ENCODE peak calls at places on chromosome 6, in six cellular contexts. One of them, this sample, is unnamed. For H3K79me2, the result is how much of the 10 kb centered on the place peaks cover.

GRCh38 chr6:17393335-17394191 is at the start of gene CAP2:
- DNase-seq in GM23338: peak
- DNase-seq in neural progenitor cell: peak
- DNase-seq in GM23248: peak
- DNase-seq in hepatocyte: peak
- DNase-seq in OCI-LY7: no peak
- DNase-seq in this sample: peak

GRCh38 chr6:85568411-85568810 is 25.2 kb downstream of the SNX14 start:
- DNase-seq in GM23338: no peak
- DNase-seq in neural progenitor cell: no peak
- DNase-seq in GM23248: no peak
- DNase-seq in hepatocyte: no peak
- DNase-seq in OCI-LY7: no peak
- DNase-seq in this sample: no peak

GRCh38 chr6:92196320-92196719 is 1223.0 kb downstream of the EPHA7 start:
- DNase-seq in GM23338: no peak
- DNase-seq in neural progenitor cell: no peak
- DNase-seq in GM23248: no peak
- DNase-seq in hepatocyte: no peak
- DNase-seq in OCI-LY7: no peak
- DNase-seq in this sample: no peak

GRCh38 chr6:109872968-109873545 is 105.1 kb upstream of the GPR6 start:
- DNase-seq in GM23338: no peak
- DNase-seq in neural progenitor cell: no peak
- DNase-seq in GM23248: no peak
- DNase-seq in hepatocyte: no peak
- DNase-seq in OCI-LY7: no peak
- DNase-seq in this sample: no peak

GRCh38 chr6:108872001-108872974 is 24.1 kb downstream of the ARMC2 start:
- DNase-seq in GM23338: peak
- DNase-seq in neural progenitor cell: peak
- DNase-seq in GM23248: no peak
- DNase-seq in hepatocyte: no peak
- DNase-seq in OCI-LY7: peak
- DNase-seq in this sample: no peak

GRCh38 chr6:5958948-5959347 is 47.8 kb downstream of the NRN1 start:
- DNase-seq in GM23338: peak
- DNase-seq in neural progenitor cell: peak
- DNase-seq in GM23248: no peak
- DNase-seq in hepatocyte: no peak
- DNase-seq in OCI-LY7: no peak
- DNase-seq in this sample: no peak

GRCh38 chr6:149473080-149474052 is 11.4 kb downstream of the ZC3H12D start:
- DNase-seq in GM23338: no peak
- DNase-seq in neural progenitor cell: peak
- DNase-seq in GM23248: no peak
- DNase-seq in hepatocyte: no peak
- DNase-seq in OCI-LY7: peak
- DNase-seq in this sample: no peak

GRCh38 chr6:43428874-43429273 is 1.5 kb downstream of the ABCC10 start:
- DNase-seq in GM23338: no peak
- DNase-seq in neural progenitor cell: no peak
- DNase-seq in GM23248: peak
- DNase-seq in hepatocyte: no peak
- DNase-seq in OCI-LY7: peak
- DNase-seq in this sample: no peak

GRCh38 chr6:147043994-147044477 is 160.2 kb upstream of the STXBP5 start:
- DNase-seq in GM23338: no peak
- DNase-seq in neural progenitor cell: no peak
- DNase-seq in GM23248: no peak
- DNase-seq in hepatocyte: no peak
- DNase-seq in OCI-LY7: no peak
- DNase-seq in this sample: no peak

GRCh38 chr6:29967379-29968010 is 25.2 kb downstream of the HLA-A start:
- DNase-seq in GM23338: no peak
- DNase-seq in neural progenitor cell: peak
- DNase-seq in GM23248: peak
- DNase-seq in hepatocyte: peak
- DNase-seq in OCI-LY7: peak
- DNase-seq in this sample: peak

GRCh38 chr6:102631921-102632320 is 1238.4 kb downstream of the GRIK2 start:
- DNase-seq in GM23338: no peak
- DNase-seq in neural progenitor cell: no peak
- DNase-seq in GM23248: no peak
- DNase-seq in hepatocyte: no peak
- DNase-seq in OCI-LY7: no peak
- DNase-seq in this sample: no peak

GRCh38 chr6:123821112-123821511 is 17.4 kb downstream of the NKAIN2 start:
- DNase-seq in GM23338: no peak
- DNase-seq in neural progenitor cell: no peak
- DNase-seq in GM23248: no peak
- DNase-seq in hepatocyte: no peak
- DNase-seq in OCI-LY7: no peak
- DNase-seq in this sample: no peak

GRCh38 chr6:87151786-87152527 is 3.4 kb upstream of the ZNF292 start:
- DNase-seq in GM23338: peak
- DNase-seq in neural progenitor cell: peak
- DNase-seq in GM23248: peak
- DNase-seq in hepatocyte: peak
- DNase-seq in OCI-LY7: peak
- DNase-seq in this sample: peak

GRCh38 chr6:159252955-159253508 is 83.8 kb downstream of the FNDC1 start:
- DNase-seq in GM23338: peak
- DNase-seq in neural progenitor cell: peak
- DNase-seq in GM23248: peak
- DNase-seq in hepatocyte: peak
- DNase-seq in OCI-LY7: peak
- DNase-seq in this sample: peak

GRCh38 chr6:147507162-147508072 is 1.1 kb upstream of the SAMD5 start:
- DNase-seq in GM23338: peak
- DNase-seq in neural progenitor cell: peak
- DNase-seq in GM23248: peak
- DNase-seq in hepatocyte: peak
- DNase-seq in OCI-LY7: no peak
- DNase-seq in this sample: peak

GRCh38 chr6:116087437-116088027 is 13.1 kb upstream of the NT5DC1 start:
- DNase-seq in GM23338: no peak
- DNase-seq in neural progenitor cell: no peak
- DNase-seq in GM23248: peak
- DNase-seq in hepatocyte: peak
- DNase-seq in OCI-LY7: no peak
- DNase-seq in this sample: peak

GRCh38 chr6:155152211-155153076 is 111.4 kb upstream of the CLDN20 start:
- DNase-seq in GM23338: peak
- DNase-seq in neural progenitor cell: peak
- DNase-seq in GM23248: no peak
- DNase-seq in hepatocyte: no peak
- DNase-seq in OCI-LY7: peak
- DNase-seq in this sample: no peak

GRCh38 chr6:161444464-161444863 is 170.6 kb upstream of the AGPAT4 start:
- DNase-seq in GM23338: peak
- DNase-seq in neural progenitor cell: peak
- DNase-seq in GM23248: peak
- DNase-seq in hepatocyte: no peak
- DNase-seq in OCI-LY7: no peak
- DNase-seq in this sample: no peak

GRCh38 chr6:72787521-72788031 is 165.7 kb downstream of the KCNQ5 start:
- DNase-seq in GM23338: peak
- DNase-seq in neural progenitor cell: peak
- DNase-seq in GM23248: peak
- DNase-seq in hepatocyte: peak
- DNase-seq in OCI-LY7: no peak
- DNase-seq in this sample: peak

GRCh38 chr6:6256881-6257280 is 63.6 kb downstream of the F13A1 start:
- DNase-seq in GM23338: peak
- DNase-seq in neural progenitor cell: peak
- DNase-seq in GM23248: no peak
- DNase-seq in hepatocyte: no peak
- DNase-seq in OCI-LY7: no peak
- DNase-seq in this sample: no peak

GRCh38 chr6:99711925-99712324 is 105.3 kb downstream of the PRDM13 start:
- DNase-seq in GM23338: no peak
- DNase-seq in neural progenitor cell: no peak
- DNase-seq in GM23248: no peak
- DNase-seq in hepatocyte: no peak
- DNase-seq in OCI-LY7: no peak
- DNase-seq in this sample: no peak

GRCh38 chr6:10381133-10381829 is 33.6 kb downstream of the TFAP2A start:
- DNase-seq in GM23338: peak
- DNase-seq in neural progenitor cell: peak
- DNase-seq in GM23248: no peak
- DNase-seq in hepatocyte: peak
- DNase-seq in OCI-LY7: no peak
- DNase-seq in this sample: no peak

GRCh38 chr6:24858154-24858801 is 59.6 kb upstream of the ARMH2 start:
- DNase-seq in GM23338: no peak
- DNase-seq in neural progenitor cell: no peak
- DNase-seq in GM23248: peak
- DNase-seq in hepatocyte: no peak
- DNase-seq in OCI-LY7: peak
- DNase-seq in this sample: peak

GRCh38 chr6:72850469-72850868 is 228.6 kb downstream of the KCNQ5 start:
- DNase-seq in GM23338: no peak
- DNase-seq in neural progenitor cell: no peak
- DNase-seq in GM23248: no peak
- DNase-seq in hepatocyte: no peak
- DNase-seq in OCI-LY7: no peak
- DNase-seq in this sample: no peak

GRCh38 chr6:28866342-28867077 is 57.3 kb downstream of the TRIM27 start:
- DNase-seq in GM23338: peak
- DNase-seq in neural progenitor cell: peak
- DNase-seq in GM23248: peak
- DNase-seq in hepatocyte: peak
- DNase-seq in OCI-LY7: peak
- DNase-seq in this sample: peak

GRCh38 chr6:147077251-147077650 is 127.0 kb upstream of the STXBP5 start:
- DNase-seq in GM23338: no peak
- DNase-seq in neural progenitor cell: no peak
- DNase-seq in GM23248: no peak
- DNase-seq in hepatocyte: no peak
- DNase-seq in OCI-LY7: no peak
- DNase-seq in this sample: no peak

GRCh38 chr6:46756469-46757205 is 9.9 kb downstream of the ANKRD66 start:
- DNase-seq in GM23338: peak
- DNase-seq in neural progenitor cell: peak
- DNase-seq in GM23248: no peak
- DNase-seq in hepatocyte: no peak
- DNase-seq in OCI-LY7: no peak
- DNase-seq in this sample: peak

GRCh38 chr6:168037856-168038255 is 40.4 kb downstream of the KIF25 start:
- DNase-seq in GM23338: no peak
- DNase-seq in neural progenitor cell: no peak
- DNase-seq in GM23248: no peak
- DNase-seq in hepatocyte: no peak
- DNase-seq in OCI-LY7: no peak
- DNase-seq in this sample: peak

GRCh38 chr6:143196525-143197225 is 136.0 kb downstream of the AIG1 start:
- DNase-seq in GM23338: no peak
- DNase-seq in neural progenitor cell: peak
- DNase-seq in GM23248: peak
- DNase-seq in hepatocyte: no peak
- DNase-seq in OCI-LY7: no peak
- DNase-seq in this sample: no peak

GRCh38 chr6:73382462-73383113 is 12.0 kb upstream of the DDX43 start:
- DNase-seq in GM23338: no peak
- DNase-seq in neural progenitor cell: no peak
- DNase-seq in GM23248: peak
- DNase-seq in hepatocyte: no peak
- DNase-seq in OCI-LY7: no peak
- DNase-seq in this sample: peak

GRCh38 chr6:70215460-70215859 is 87.4 kb downstream of the COL9A1 start:
- DNase-seq in GM23338: no peak
- DNase-seq in neural progenitor cell: no peak
- DNase-seq in GM23248: no peak
- DNase-seq in hepatocyte: no peak
- DNase-seq in OCI-LY7: no peak
- DNase-seq in this sample: no peak

GRCh38 chr6:8434727-8435092 is 635 bp downstream of the SLC35B3 start:
- DNase-seq in GM23338: no peak
- DNase-seq in neural progenitor cell: no peak
- DNase-seq in GM23248: peak
- DNase-seq in hepatocyte: no peak
- DNase-seq in OCI-LY7: peak
- DNase-seq in this sample: no peak

GRCh38 chr6:11876934-11877433 is 98.4 kb upstream of the ADTRP start:
- DNase-seq in GM23338: no peak
- DNase-seq in neural progenitor cell: no peak
- DNase-seq in GM23248: no peak
- DNase-seq in hepatocyte: no peak
- DNase-seq in OCI-LY7: no peak
- DNase-seq in this sample: no peak

GRCh38 chr6:158004696-158005095 is 23.0 kb downstream of the SYNJ2 start:
- DNase-seq in GM23338: no peak
- DNase-seq in neural progenitor cell: no peak
- DNase-seq in GM23248: no peak
- DNase-seq in hepatocyte: no peak
- DNase-seq in OCI-LY7: no peak
- DNase-seq in this sample: no peak

GRCh38 chr6:28683945-28684538 is 158.4 kb downstream of the GPX5 start:
- DNase-seq in GM23338: peak
- DNase-seq in neural progenitor cell: peak
- DNase-seq in GM23248: peak
- DNase-seq in hepatocyte: peak
- DNase-seq in OCI-LY7: peak
- DNase-seq in this sample: peak

GRCh38 chr6:56751604-56752003 is 108.9 kb upstream of the DST start:
- DNase-seq in GM23338: peak
- DNase-seq in neural progenitor cell: no peak
- DNase-seq in GM23248: peak
- DNase-seq in hepatocyte: no peak
- DNase-seq in OCI-LY7: no peak
- DNase-seq in this sample: no peak
- H3K79me2 ChIP-seq in GM23338: half or more
- H3K79me2 ChIP-seq in neural progenitor cell: half or more
- H3K79me2 ChIP-seq in GM23248: half or more
- H3K79me2 ChIP-seq in hepatocyte: half or more
- H3K79me2 ChIP-seq in OCI-LY7: under half
- H3K79me2 ChIP-seq in this sample: half or more

GRCh38 chr6:131269565-131270391 is 134.5 kb downstream of the AKAP7 start:
- DNase-seq in GM23338: no peak
- DNase-seq in neural progenitor cell: no peak
- DNase-seq in GM23248: no peak
- DNase-seq in hepatocyte: no peak
- DNase-seq in OCI-LY7: no peak
- DNase-seq in this sample: no peak
- TF ChIP-seq EZH2phosphoT487 in GM23338: no peak
- TF ChIP-seq EZH2phosphoT487 in neural progenitor cell: no peak
- TF ChIP-seq EZH2phosphoT487 in GM23248: no peak
- TF ChIP-seq EZH2phosphoT487 in hepatocyte: no peak
- TF ChIP-seq EZH2phosphoT487 in OCI-LY7: no peak
- TF ChIP-seq EZH2phosphoT487 in this sample: no peak

GRCh38 chr6:4844108-4844507 is 67.9 kb downstream of the CDYL start:
- DNase-seq in GM23338: peak
- DNase-seq in neural progenitor cell: no peak
- DNase-seq in GM23248: no peak
- DNase-seq in hepatocyte: no peak
- DNase-seq in OCI-LY7: no peak
- DNase-seq in this sample: no peak
- H3K79me2 ChIP-seq in GM23338: half or more
- H3K79me2 ChIP-seq in neural progenitor cell: half or more
- H3K79me2 ChIP-seq in GM23248: half or more
- H3K79me2 ChIP-seq in hepatocyte: half or more
- H3K79me2 ChIP-seq in OCI-LY7: half or more
- H3K79me2 ChIP-seq in this sample: half or more

GRCh38 chr6:139483082-139483481 is 108.6 kb upstream of the CITED2 start:
- DNase-seq in GM23338: peak
- DNase-seq in neural progenitor cell: peak
- DNase-seq in GM23248: no peak
- DNase-seq in hepatocyte: no peak
- DNase-seq in OCI-LY7: no peak
- DNase-seq in this sample: no peak
- TF ChIP-seq EZH2phosphoT487 in GM23338: no peak
- TF ChIP-seq EZH2phosphoT487 in neural progenitor cell: no peak
- TF ChIP-seq EZH2phosphoT487 in GM23248: no peak
- TF ChIP-seq EZH2phosphoT487 in hepatocyte: no peak
- TF ChIP-seq EZH2phosphoT487 in OCI-LY7: no peak
- TF ChIP-seq EZH2phosphoT487 in this sample: no peak

This sample was measured in PC-3.